ENCODE peak calls at places on chromosomes 12 and 14, in seven cellular contexts. One of them, this sample, is unnamed.

GRCh38 chr12:92502417-92503028 is 200.3 kb upstream of the PLEKHG7 start:
- DNase-seq in stromal cell of bone marrow: no peak
- DNase-seq in HS-27A: no peak
- DNase-seq in endothelial cell: no peak
- DNase-seq in hepatic stellate cell: no peak
- DNase-seq in SW480: peak
- DNase-seq in psoas muscle: no peak
- DNase-seq in this sample: no peak

GRCh38 chr12:113056631-113057488 is at the start of gene DTX1:
- DNase-seq in hepatic stellate cell: no peak
- DNase-seq in psoas muscle: peak
- DNase-seq in stromal cell of bone marrow: no peak
- DNase-seq in endothelial cell: no peak
- DNase-seq in HS-27A: no peak
- DNase-seq in SW480: no peak
- DNase-seq in this sample: no peak

GRCh38 chr12:44317651-44318126 is 481.8 kb downstream of the TMEM117 start:
- DNase-seq in psoas muscle: no peak
- DNase-seq in SW480: peak
- DNase-seq in hepatic stellate cell: peak
- DNase-seq in HS-27A: no peak
- DNase-seq in endothelial cell: no peak
- DNase-seq in stromal cell of bone marrow: no peak
- DNase-seq in this sample: peak

GRCh38 chr12:125573293-125573692 is 508.1 kb downstream of the AACS start:
- DNase-seq in endothelial cell: no peak
- DNase-seq in stromal cell of bone marrow: no peak
- DNase-seq in hepatic stellate cell: no peak
- DNase-seq in HS-27A: no peak
- DNase-seq in SW480: no peak
- DNase-seq in psoas muscle: no peak
- DNase-seq in this sample: no peak

GRCh38 chr14:101181717-101182313 is 278.3 kb upstream of the RTL1 start:
- DNase-seq in stromal cell of bone marrow: no peak
- DNase-seq in hepatic stellate cell: no peak
- DNase-seq in endothelial cell: no peak
- DNase-seq in psoas muscle: no peak
- DNase-seq in HS-27A: no peak
- DNase-seq in SW480: no peak
- DNase-seq in this sample: no peak

GRCh38 chr14:73762375-73762822 is 48.2 kb upstream of the PNMA1 start:
- DNase-seq in SW480: no peak
- DNase-seq in psoas muscle: no peak
- DNase-seq in HS-27A: no peak
- DNase-seq in stromal cell of bone marrow: no peak
- DNase-seq in endothelial cell: no peak
- DNase-seq in hepatic stellate cell: no peak
- DNase-seq in this sample: no peak

GRCh38 chr12:6536894-6537579 is 2.7 kb downstream of the GAPDH start:
- DNase-seq in SW480: no peak
- DNase-seq in endothelial cell: no peak
- DNase-seq in psoas muscle: no peak
- DNase-seq in hepatic stellate cell: no peak
- DNase-seq in HS-27A: no peak
- DNase-seq in stromal cell of bone marrow: no peak
- DNase-seq in this sample: no peak

GRCh38 chr14:51419685-51420084 is 179.6 kb downstream of the TMX1 start:
- DNase-seq in endothelial cell: no peak
- DNase-seq in HS-27A: no peak
- DNase-seq in hepatic stellate cell: no peak
- DNase-seq in SW480: peak
- DNase-seq in stromal cell of bone marrow: no peak
- DNase-seq in psoas muscle: no peak
- DNase-seq in this sample: no peak

GRCh38 chr14:61602733-61603077 is 92.6 kb upstream of the HIF1A start:
- DNase-seq in psoas muscle: no peak
- DNase-seq in endothelial cell: no peak
- DNase-seq in stromal cell of bone marrow: no peak
- DNase-seq in SW480: no peak
- DNase-seq in HS-27A: no peak
- DNase-seq in hepatic stellate cell: no peak
- DNase-seq in this sample: no peak

GRCh38 chr12:132597333-132598283 is 12.8 kb downstream of the LRCOL1 start:
- DNase-seq in hepatic stellate cell: no peak
- DNase-seq in psoas muscle: no peak
- DNase-seq in endothelial cell: no peak
- DNase-seq in HS-27A: no peak
- DNase-seq in stromal cell of bone marrow: no peak
- DNase-seq in SW480: no peak
- DNase-seq in this sample: no peak

GRCh38 chr12:132216354-132216987 is 72.2 kb downstream of the NOC4L start:
- DNase-seq in psoas muscle: no peak
- DNase-seq in endothelial cell: no peak
- DNase-seq in hepatic stellate cell: no peak
- DNase-seq in HS-27A: no peak
- DNase-seq in stromal cell of bone marrow: peak
- DNase-seq in SW480: no peak
- DNase-seq in this sample: no peak

GRCh38 chr12:91432079-91432478 is 249.5 kb upstream of the DCN start:
- DNase-seq in hepatic stellate cell: no peak
- DNase-seq in stromal cell of bone marrow: no peak
- DNase-seq in psoas muscle: no peak
- DNase-seq in SW480: no peak
- DNase-seq in HS-27A: peak
- DNase-seq in endothelial cell: no peak
- DNase-seq in this sample: no peak

GRCh38 chr14:26113930-26114329 is 483.9 kb downstream of the NOVA1 start:
- DNase-seq in HS-27A: no peak
- DNase-seq in endothelial cell: no peak
- DNase-seq in hepatic stellate cell: no peak
- DNase-seq in stromal cell of bone marrow: no peak
- DNase-seq in psoas muscle: no peak
- DNase-seq in SW480: no peak
- DNase-seq in this sample: no peak

GRCh38 chr14:97458302-97459137 is 661.3 kb downstream of the VRK1 start:
- DNase-seq in SW480: peak
- DNase-seq in HS-27A: no peak
- DNase-seq in endothelial cell: peak
- DNase-seq in psoas muscle: no peak
- DNase-seq in stromal cell of bone marrow: no peak
- DNase-seq in hepatic stellate cell: no peak
- DNase-seq in this sample: no peak

GRCh38 chr12:43407816-43408645 is 144.0 kb downstream of the ADAMTS20 start:
- DNase-seq in HS-27A: peak
- DNase-seq in hepatic stellate cell: peak
- DNase-seq in stromal cell of bone marrow: peak
- DNase-seq in endothelial cell: no peak
- DNase-seq in SW480: no peak
- DNase-seq in psoas muscle: no peak
- DNase-seq in this sample: no peak

GRCh38 chr12:5997260-5997659 is 52.2 kb upstream of the ANO2 start:
- DNase-seq in hepatic stellate cell: no peak
- DNase-seq in SW480: no peak
- DNase-seq in psoas muscle: no peak
- DNase-seq in HS-27A: no peak
- DNase-seq in endothelial cell: no peak
- DNase-seq in stromal cell of bone marrow: no peak
- DNase-seq in this sample: no peak

GRCh38 chr12:24478254-24478653 is 470.6 kb downstream of the BCAT1 start:
- DNase-seq in stromal cell of bone marrow: no peak
- DNase-seq in HS-27A: no peak
- DNase-seq in hepatic stellate cell: no peak
- DNase-seq in psoas muscle: no peak
- DNase-seq in endothelial cell: no peak
- DNase-seq in SW480: no peak
- DNase-seq in this sample: no peak

GRCh38 chr14:51211149-51211548 is 28.9 kb upstream of the TMX1 start:
- DNase-seq in stromal cell of bone marrow: peak
- DNase-seq in hepatic stellate cell: no peak
- DNase-seq in endothelial cell: no peak
- DNase-seq in HS-27A: no peak
- DNase-seq in SW480: no peak
- DNase-seq in psoas muscle: no peak
- DNase-seq in this sample: no peak

GRCh38 chr12:25644964-25645363 is 91.9 kb upstream of the LMNTD1 start:
- DNase-seq in psoas muscle: no peak
- DNase-seq in SW480: no peak
- DNase-seq in endothelial cell: no peak
- DNase-seq in hepatic stellate cell: no peak
- DNase-seq in HS-27A: no peak
- DNase-seq in stromal cell of bone marrow: peak
- DNase-seq in this sample: no peak

GRCh38 chr12:46071335-46071734 is 81.0 kb upstream of the SCAF11 start:
- DNase-seq in endothelial cell: no peak
- DNase-seq in psoas muscle: no peak
- DNase-seq in hepatic stellate cell: no peak
- DNase-seq in HS-27A: no peak
- DNase-seq in stromal cell of bone marrow: no peak
- DNase-seq in SW480: no peak
- DNase-seq in this sample: no peak

GRCh38 chr12:998020-998874 is 7.2 kb downstream of the ERC1 start:
- DNase-seq in HS-27A: no peak
- DNase-seq in hepatic stellate cell: no peak
- DNase-seq in SW480: no peak
- DNase-seq in endothelial cell: no peak
- DNase-seq in psoas muscle: no peak
- DNase-seq in stromal cell of bone marrow: no peak
- DNase-seq in this sample: no peak

GRCh38 chr12:12018454-12018853 is 52.3 kb upstream of the BCL2L14 start:
- DNase-seq in endothelial cell: no peak
- DNase-seq in stromal cell of bone marrow: peak
- DNase-seq in psoas muscle: no peak
- DNase-seq in SW480: no peak
- DNase-seq in HS-27A: no peak
- DNase-seq in hepatic stellate cell: no peak
- DNase-seq in this sample: no peak

GRCh38 chr12:103884316-103884715 is 43.3 kb upstream of the NT5DC3 start:
- DNase-seq in hepatic stellate cell: peak
- DNase-seq in SW480: no peak
- DNase-seq in HS-27A: no peak
- DNase-seq in psoas muscle: no peak
- DNase-seq in endothelial cell: no peak
- DNase-seq in stromal cell of bone marrow: no peak
- DNase-seq in this sample: peak

GRCh38 chr14:95515080-95515489 is 1.4 kb downstream of the SYNE3 start:
- DNase-seq in HS-27A: no peak
- DNase-seq in endothelial cell: no peak
- DNase-seq in SW480: no peak
- DNase-seq in hepatic stellate cell: no peak
- DNase-seq in stromal cell of bone marrow: no peak
- DNase-seq in psoas muscle: peak
- DNase-seq in this sample: no peak

GRCh38 chr12:39777465-39777864 is 157.9 kb upstream of the ABCD2 start:
- DNase-seq in stromal cell of bone marrow: no peak
- DNase-seq in endothelial cell: no peak
- DNase-seq in SW480: no peak
- DNase-seq in hepatic stellate cell: no peak
- DNase-seq in HS-27A: no peak
- DNase-seq in psoas muscle: no peak
- DNase-seq in this sample: no peak

GRCh38 chr14:92495041-92495440 is 18.5 kb upstream of the RIN3 start:
- DNase-seq in HS-27A: no peak
- DNase-seq in SW480: no peak
- DNase-seq in endothelial cell: no peak
- DNase-seq in psoas muscle: no peak
- DNase-seq in stromal cell of bone marrow: no peak
- DNase-seq in hepatic stellate cell: no peak
- DNase-seq in this sample: no peak

This sample was measured in AG04450.